ENCODE peak calls at places on chromosome 12, in nine cellular contexts. W is activated CD4-positive, alpha-beta memory T cell treated with anti-CD3 and anti-CD28 coated beads, Interleukin-2, amount 10 ng/mL, durations not matched to agents 7 days and 5 days; T is KBM-7; R is activated T-helper 1 cell treated with anti-CD3 and anti-CD28 coated beads, Interleukin-2, amount 50 U/mL, for 16 hours; Q is fibroblast of mammary gland; I is kidney glomerular epithelial cell; Z is AG09319; N is RPMI8226; B is naive thymus-derived CD4-positive, alpha-beta T cell. H is an unnamed sample.

GRCh38 chr12:45671254-45671653 is 58.3 kb upstream of the ARID2 start:
- DNase-seq in W (no peak), T (no peak), R (no peak), Q (peak; percentile 59), I (no peak), Z (no peak), N (no peak), B (no peak), H (no peak)

GRCh38 chr12:25458047-25458552 is 95.0 kb downstream of the LMNTD1 start:
- DNase-seq in W (no peak), T (no peak), R (no peak), Q (peak; percentile 98), I (peak; percentile 88), Z (peak; percentile 90), N (peak; percentile 20), B (no peak), H (no peak)

GRCh38 chr12:119540476-119540875 is 53.1 kb upstream of the TMEM233 start:
- DNase-seq in W (no peak), T (no peak), R (no peak), Q (no peak), I (no peak), Z (no peak), N (no peak), B (no peak), H (no peak)

GRCh38 chr12:59030415-59030814 is 110.1 kb upstream of the LRIG3 start:
- DNase-seq in W (no peak), T (no peak), R (no peak), Q (no peak), I (no peak), Z (no peak), N (peak; percentile 28), B (no peak), H (no peak)

GRCh38 chr12:102484017-102484731 is 3.8 kb upstream of the IGF1 start:
- DNase-seq in W (peak; percentile 56), T (peak; percentile 65), R (peak; percentile 17), Q (peak; percentile 66), I (peak; percentile 48), Z (peak; percentile 65), N (peak; percentile 58), B (peak; percentile 32), H (peak; percentile 78)

GRCh38 chr12:118534003-118534402 is 157.6 kb downstream of the SUDS3 start:
- DNase-seq in W (no peak), T (no peak), R (no peak), Q (no peak), I (no peak), Z (no peak), N (no peak), B (no peak), H (no peak)

GRCh38 chr12:132275110-132275531 is 54.3 kb downstream of the GALNT9 start:
- DNase-seq in W (no peak), T (peak; percentile 18), R (no peak), Q (peak; percentile 66), I (no peak), Z (no peak), N (peak; percentile 12), B (no peak), H (no peak)

GRCh38 chr12:132099739-132100138 is 44.4 kb downstream of the DDX51 start:
- DNase-seq in W (no peak), T (no peak), R (no peak), Q (no peak), I (no peak), Z (no peak), N (no peak), B (no peak), H (no peak)

GRCh38 chr12:94795520-94795919 is 145.2 kb upstream of the TMCC3 start:
- DNase-seq in W (no peak), T (no peak), R (no peak), Q (peak; percentile 67), I (peak; percentile 24), Z (peak; percentile 7), N (no peak), B (no peak), H (no peak)

GRCh38 chr12:76266797-76267196 is 81.4 kb downstream of the BBS10 start:
- DNase-seq in W (no peak), T (no peak), R (no peak), Q (peak; percentile 95), I (peak; percentile 70), Z (no peak), N (no peak), B (no peak), H (no peak)

GRCh38 chr12:25884024-25884919 is 74.2 kb upstream of the RASSF8 start:
- DNase-seq in W (no peak), T (no peak), R (no peak), Q (no peak), I (no peak), Z (no peak), N (no peak), B (no peak), H (no peak)

GRCh38 chr12:72323881-72324280 is 51.7 kb downstream of the TRHDE start:
- DNase-seq in W (no peak), T (no peak), R (no peak), Q (peak; percentile 8), I (no peak), Z (peak; percentile 43), N (no peak), B (no peak), H (no peak)

GRCh38 chr12:33830070-33830469 is 192.2 kb upstream of the ALG10 start:
- DNase-seq in W (no peak), T (no peak), R (no peak), Q (no peak), I (no peak), Z (no peak), N (no peak), B (no peak), H (no peak)

GRCh38 chr12:57216931-57217871 is 607 bp downstream of the NXPH4 start:
- DNase-seq in W (peak; percentile 20), T (no peak), R (no peak), Q (no peak), I (no peak), Z (no peak), N (peak; percentile 47), B (no peak), H (no peak)

GRCh38 chr12:90013409-90013808 is 304.8 kb upstream of the ATP2B1 start:
- DNase-seq in W (no peak), T (peak; percentile 22), R (no peak), Q (peak; percentile 37), I (no peak), Z (no peak), N (no peak), B (no peak), H (no peak)

GRCh38 chr12:75704664-75705063 is 193.3 kb upstream of the KRR1 start:
- DNase-seq in W (no peak), T (no peak), R (no peak), Q (peak; percentile 49), I (no peak), Z (no peak), N (no peak), B (no peak), H (no peak)

GRCh38 chr12:81644503-81644902 is 114.6 kb downstream of the PPFIA2 start:
- DNase-seq in W (no peak), T (peak; percentile 45), R (no peak), Q (peak; percentile 64), I (peak; percentile 42), Z (no peak), N (peak; percentile 31), B (peak; percentile 37), H (peak; percentile 52)

GRCh38 chr12:100399095-100399494 is 42.2 kb downstream of the SLC17A8 start:
- DNase-seq in W (no peak), T (no peak), R (no peak), Q (no peak), I (no peak), Z (no peak), N (no peak), B (no peak), H (no peak)

GRCh38 chr12:124774462-124775167 is 89.0 kb downstream of the SCARB1 start:
- DNase-seq in W (peak; percentile 78), T (peak; percentile 69), R (peak; percentile 60), Q (peak; percentile 100), I (no peak), Z (no peak), N (peak; percentile 83), B (no peak), H (peak; percentile 67)

GRCh38 chr12:32603858-32604257 is 75.2 kb upstream of the DNM1L start:
- DNase-seq in W (peak; percentile 43), T (peak; percentile 40), R (no peak), Q (peak; percentile 94), I (no peak), Z (peak; percentile 58), N (no peak), B (no peak), H (no peak)

GRCh38 chr12:1691123-1692007 is 495 bp downstream of the ADIPOR2 start:
- DNase-seq in W (no peak), T (peak; percentile 58), R (no peak), Q (no peak), I (no peak), Z (no peak), N (peak; percentile 52), B (no peak), H (peak; percentile 32)

GRCh38 chr12:87815738-87816137 is 213.5 kb downstream of the C12orf50 start:
- DNase-seq in W (no peak), T (no peak), R (no peak), Q (peak; percentile 32), I (no peak), Z (no peak), N (no peak), B (no peak), H (no peak)

GRCh38 chr12:121278450-121279375 is 17.8 kb downstream of the CAMKK2 start:
- DNase-seq in W (no peak), T (no peak), R (no peak), Q (peak; percentile 95), I (peak; percentile 37), Z (no peak), N (no peak), B (no peak), H (no peak)

GRCh38 chr12:25373396-25373795 is 122.7 kb upstream of the KRAS start:
- DNase-seq in W (no peak), T (no peak), R (no peak), Q (no peak), I (no peak), Z (no peak), N (no peak), B (no peak), H (no peak)

GRCh38 chr12:32698285-32698684 is 19.2 kb downstream of the DNM1L start:
- DNase-seq in W (no peak), T (no peak), R (no peak), Q (no peak), I (no peak), Z (no peak), N (no peak), B (no peak), H (no peak)

GRCh38 chr12:77914089-77914488 is 83.4 kb downstream of the NAV3 start:
- DNase-seq in W (no peak), T (no peak), R (no peak), Q (peak; percentile 16), I (no peak), Z (no peak), N (no peak), B (no peak), H (no peak)

GRCh38 chr12:3962661-3963483 is 89.7 kb upstream of the PARP11 start:
- DNase-seq in W (peak; percentile 70), T (peak; percentile 68), R (peak; percentile 47), Q (no peak), I (no peak), Z (no peak), N (peak; percentile 39), B (peak; percentile 75), H (no peak)

GRCh38 chr12:79420146-79420618 is 270.6 kb downstream of the PAWR start:
- DNase-seq in W (no peak), T (peak; percentile 28), R (no peak), Q (peak; percentile 84), I (peak; percentile 94), Z (peak; percentile 89), N (peak; percentile 42), B (no peak), H (peak; percentile 35)

GRCh38 chr12:111034911-111035577 is 114.7 kb upstream of the MYL2 start:
- DNase-seq in W (no peak), T (no peak), R (no peak), Q (no peak), I (no peak), Z (no peak), N (no peak), B (peak; percentile 11), H (no peak)

GRCh38 chr12:122474324-122474716 is 26.4 kb downstream of the ZCCHC8 start:
- DNase-seq in W (peak; percentile 5), T (no peak), R (no peak), Q (no peak), I (no peak), Z (no peak), N (no peak), B (no peak), H (no peak)

GRCh38 chr12:67271976-67272375 is 2.8 kb downstream of the CAND1 start:
- DNase-seq in W (no peak), T (no peak), R (no peak), Q (peak; percentile 46), I (no peak), Z (no peak), N (no peak), B (no peak), H (no peak)